ENCODE peak calls at places on chromosomes 7 and 10, in eight cellular contexts. D, M, K, B, T, C, J and Q are unnamed samples.

GRCh38 chr10:44911081-44911540 is at the start of gene TMEM72:
- DNase-seq in B (no peak), J (peak), C (no peak), K (no peak), D (no peak), T (no peak), M (peak), Q (no peak)

GRCh38 chr7:93320856-93321255 is 88.7 kb downstream of the VPS50 start:
- DNase-seq in J (no peak), D (no peak), C (no peak), T (no peak), M (no peak), B (no peak), K (no peak), Q (no peak)

GRCh38 chr7:106795171-106795876 is 69.8 kb upstream of the PIK3CG start:
- DNase-seq in K (no peak), M (no peak), T (no peak), B (no peak), C (no peak), D (no peak), J (no peak), Q (no peak)

GRCh38 chr10:71623986-71624291 is 95.6 kb downstream of the C10orf105 start:
- DNase-seq in M (no peak), D (no peak), B (no peak), T (no peak), J (no peak), K (no peak), C (no peak), Q (no peak)

GRCh38 chr10:45063605-45064231 is 63.0 kb downstream of the ZNF22 start:
- DNase-seq in D (no peak), M (no peak), T (no peak), C (no peak), B (peak), K (no peak), J (no peak), Q (no peak)

GRCh38 chr7:133804127-133804526 is 323.0 kb upstream of the LRGUK start:
- DNase-seq in J (no peak), D (no peak), T (no peak), B (no peak), M (no peak), K (no peak), C (no peak), Q (no peak)

GRCh38 chr7:100655908-100656674 is at the start of gene ACTL6B:
- DNase-seq in J (peak), T (peak), B (peak), C (no peak), M (peak), K (no peak), D (peak), Q (peak)

GRCh38 chr10:125127110-125127509 is 33.3 kb downstream of the CTBP2 start:
- DNase-seq in C (peak), B (peak), J (no peak), K (no peak), D (no peak), T (no peak), M (peak), Q (no peak)

GRCh38 chr7:36617408-36617807 is 106.9 kb downstream of the AOAH start:
- DNase-seq in M (no peak), J (no peak), T (no peak), C (no peak), D (no peak), K (no peak), B (no peak), Q (no peak)

GRCh38 chr7:132564090-132564489 is 12.2 kb downstream of the PLXNA4 start:
- DNase-seq in D (no peak), M (no peak), T (no peak), B (no peak), C (no peak), K (no peak), J (no peak), Q (no peak)

GRCh38 chr10:93313798-93314197 is 168.3 kb downstream of the MYOF start:
- DNase-seq in C (no peak), K (no peak), B (no peak), M (no peak), T (no peak), D (no peak), J (no peak), Q (no peak)

GRCh38 chr10:101310528-101311439 is 43.2 kb upstream of the BTRC start:
- DNase-seq in T (peak), B (peak), M (peak), K (no peak), C (peak), J (no peak), D (no peak), Q (peak)

GRCh38 chr7:51256244-51256781 is 60.3 kb downstream of the COBL start:
- DNase-seq in C (no peak), T (no peak), M (no peak), B (no peak), K (no peak), D (no peak), J (no peak), Q (no peak)

GRCh38 chr10:125868372-125868975 is 12.6 kb downstream of the DHX32 start:
- DNase-seq in B (peak), K (peak), D (peak), M (peak), J (peak), T (no peak), C (no peak), Q (no peak)

GRCh38 chr10:69936091-69936490 is 116.6 kb upstream of the MACROH2A2 start:
- DNase-seq in D (no peak), C (no peak), K (no peak), B (no peak), M (no peak), J (peak), T (no peak), Q (no peak)

GRCh38 chr10:77163670-77164348 is 473.8 kb downstream of the KCNMA1 start:
- DNase-seq in K (peak), T (peak), B (peak), C (no peak), J (peak), M (peak), D (peak), Q (no peak)

GRCh38 chr10:70752571-70752970 is 32.6 kb downstream of the TBATA start:
- DNase-seq in M (no peak), J (no peak), C (peak), D (no peak), B (no peak), K (no peak), T (no peak), Q (no peak)

GRCh38 chr10:100912609-100913469 is at the start of gene SLF2:
- DNase-seq in T (peak), K (peak), C (peak), B (peak), D (peak), J (peak), M (peak), Q (peak)

GRCh38 chr7:80642871-80643270 is 4.4 kb downstream of the CD36 start:
- DNase-seq in J (no peak), C (no peak), K (no peak), M (no peak), D (peak), B (no peak), T (no peak), Q (no peak)

GRCh38 chr7:132771301-132771730 is 195.0 kb upstream of the PLXNA4 start:
- DNase-seq in M (no peak), K (no peak), J (no peak), C (no peak), T (no peak), D (peak), B (peak), Q (no peak)

GRCh38 chr10:44385726-44386438 is 985 bp upstream of the CXCL12 start:
- DNase-seq in K (no peak), J (no peak), B (no peak), M (peak), T (no peak), C (peak), D (no peak), Q (peak)

GRCh38 chr7:30896783-30897617 is 14.7 kb upstream of the AQP1 start:
- DNase-seq in B (no peak), D (no peak), J (peak), M (peak), T (no peak), C (no peak), K (no peak), Q (no peak)

GRCh38 chr7:87216701-87217508 is 2.6 kb downstream of the TMEM243 start:
- DNase-seq in B (no peak), M (no peak), C (no peak), J (no peak), K (no peak), D (no peak), T (no peak), Q (no peak)

GRCh38 chr10:78547397-78547796 is 513.7 kb downstream of the RPS24 start:
- DNase-seq in C (no peak), D (no peak), M (no peak), B (no peak), J (no peak), K (no peak), T (no peak), Q (no peak)

GRCh38 chr7:55420535-55420934 is 55.4 kb downstream of the LANCL2 start:
- DNase-seq in D (peak), T (no peak), B (no peak), K (no peak), J (no peak), M (no peak), C (no peak), Q (no peak)

GRCh38 chr10:100710151-100710871 is 35.1 kb upstream of the PAX2 start:
- DNase-seq in C (peak), J (no peak), D (no peak), T (no peak), M (peak), B (no peak), K (no peak), Q (no peak)

GRCh38 chr10:71033396-71033980 is 145.1 kb upstream of the PCBD1 start:
- DNase-seq in D (no peak), B (no peak), M (no peak), C (peak), T (no peak), J (no peak), K (no peak), Q (no peak)

GRCh38 chr7:141158562-141158961 is 84.7 kb downstream of the TMEM178B start:
- DNase-seq in B (peak), C (no peak), T (no peak), K (peak), M (peak), J (peak), D (peak), Q (no peak)

GRCh38 chr7:105189859-105190492 is 176.0 kb downstream of the KMT2E start:
- DNase-seq in B (peak), T (no peak), K (no peak), J (no peak), C (no peak), M (peak), D (no peak), Q (no peak)

GRCh38 chr10:110138197-110138812 is 69.1 kb upstream of the MXI1 start:
- DNase-seq in M (no peak), J (peak), K (peak), C (no peak), D (peak), B (peak), T (no peak), Q (no peak)

GRCh38 chr7:125670926-125671572 is 741.4 kb upstream of the POT1 start:
- DNase-seq in K (no peak), J (peak), C (no peak), M (no peak), T (no peak), B (peak), D (peak), Q (no peak)

GRCh38 chr10:122331615-122332446 is 42.7 kb upstream of the PLEKHA1 start:
- DNase-seq in D (no peak), B (no peak), T (no peak), C (no peak), J (no peak), M (no peak), K (no peak), Q (no peak)

GRCh38 chr7:75727881-75728592 is 10.7 kb downstream of the HIP1 start:
- DNase-seq in D (peak), J (no peak), K (no peak), M (peak), C (peak), B (peak), T (peak), Q (peak)

GRCh38 chr7:30433082-30433481 is 45.5 kb downstream of the NOD1 start:
- DNase-seq in D (peak), T (peak), M (peak), B (no peak), J (no peak), C (no peak), K (peak), Q (peak)

GRCh38 chr7:128831178-128831993 is 1.2 kb downstream of the FLNC start:
- DNase-seq in B (no peak), K (no peak), C (peak), M (no peak), J (peak), D (peak), T (peak), Q (peak)

GRCh38 chr7:106108988-106109387 is 3.1 kb downstream of the SYPL1 start:
- DNase-seq in C (no peak), D (peak), M (no peak), K (no peak), B (no peak), T (no peak), J (no peak), Q (no peak)

DNA sequence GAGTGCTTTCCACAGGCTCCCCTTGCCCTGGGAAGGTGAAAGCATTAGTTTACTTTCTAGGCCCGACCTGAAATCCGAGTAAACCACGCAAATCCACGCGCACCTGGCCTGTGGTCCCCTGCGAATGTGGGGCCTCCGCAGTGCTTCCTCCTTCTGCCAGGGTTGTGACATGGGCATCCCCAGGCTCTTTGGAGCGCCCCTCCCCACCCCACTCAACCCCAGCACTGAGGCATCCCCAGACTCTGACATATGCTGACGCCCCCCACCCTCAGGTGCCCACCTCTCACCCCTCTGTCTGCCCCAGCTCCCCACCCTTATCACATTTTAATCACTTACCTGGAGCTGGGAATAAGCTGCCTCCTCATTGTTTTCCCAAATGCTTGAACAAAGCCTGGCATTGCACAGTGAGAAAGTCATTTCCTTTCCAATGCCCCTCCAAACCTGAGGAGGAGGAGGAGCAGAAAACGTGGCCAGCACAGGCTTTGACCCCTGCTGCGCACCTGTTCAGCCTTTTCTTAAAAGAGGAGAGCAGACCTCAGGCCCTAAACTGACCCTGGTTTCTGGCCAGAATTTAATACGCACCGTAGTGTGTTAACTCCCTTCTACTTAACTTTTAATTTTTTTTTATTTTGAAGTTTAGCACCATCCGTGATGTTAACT is 129.3 kb downstream of the WDR11 start:
- DNase-seq in K (no peak), C (no peak), B (no peak), J (no peak), M (no peak), D (no peak), T (no peak), Q (no peak)
- H3K4me3 ChIP-seq in K (no peak), C (no peak), B (no peak), J (no peak), M (no peak), D (no peak), T (no peak), Q (no peak)

GRCh38 chr7:2787251-2787968 is 56.7 kb downstream of the GNA12 start:
- DNase-seq in K (no peak), J (no peak), C (no peak), M (no peak), T (no peak), D (peak), B (no peak), Q (no peak)

GRCh38 chr7:2791390-2791789 is 52.7 kb downstream of the GNA12 start:
- DNase-seq in K (no peak), D (no peak), C (no peak), M (peak), T (no peak), J (no peak), B (no peak), Q (no peak)

GRCh38 chr7:2782565-2782964 is 61.5 kb downstream of the GNA12 start:
- DNase-seq in D (no peak), K (no peak), M (no peak), C (no peak), T (no peak), J (no peak), B (no peak), Q (no peak)

GRCh38 chr7:2785071-2785500 is 59.0 kb downstream of the GNA12 start:
- DNase-seq in M (no peak), D (peak), C (no peak), T (no peak), B (peak), K (no peak), J (no peak), Q (peak)

GRCh38 chr7:2786607-2787116 is 57.4 kb downstream of the GNA12 start:
- DNase-seq in T (no peak), M (no peak), C (no peak), K (no peak), B (no peak), D (no peak), J (no peak), Q (no peak)
- TF ChIP-seq CTCF in T (no peak), M (no peak), C (no peak), K (no peak), B (no peak), D (no peak), J (no peak), Q (no peak)

GRCh38 chr7:98163704-98164478 is 47.3 kb upstream of the BHLHA15 start:
- DNase-seq in B (peak), T (no peak), D (peak), C (no peak), M (peak), J (peak), K (no peak), Q (no peak)
- H3K4me3 ChIP-seq in B (no peak), T (no peak), D (peak), C (no peak), M (no peak), J (no peak), K (no peak), Q (no peak)

GRCh38 chr7:130063036-130063435 is 7.3 kb upstream of the KLHDC10 start:
- DNase-seq in D (peak), T (no peak), M (peak), C (peak), K (no peak), J (peak), B (peak), Q (peak)
- TF ChIP-seq CTCF in D (peak), T (no peak), M (peak), C (peak), K (peak), J (peak), B (peak), Q (peak)

DNA sequence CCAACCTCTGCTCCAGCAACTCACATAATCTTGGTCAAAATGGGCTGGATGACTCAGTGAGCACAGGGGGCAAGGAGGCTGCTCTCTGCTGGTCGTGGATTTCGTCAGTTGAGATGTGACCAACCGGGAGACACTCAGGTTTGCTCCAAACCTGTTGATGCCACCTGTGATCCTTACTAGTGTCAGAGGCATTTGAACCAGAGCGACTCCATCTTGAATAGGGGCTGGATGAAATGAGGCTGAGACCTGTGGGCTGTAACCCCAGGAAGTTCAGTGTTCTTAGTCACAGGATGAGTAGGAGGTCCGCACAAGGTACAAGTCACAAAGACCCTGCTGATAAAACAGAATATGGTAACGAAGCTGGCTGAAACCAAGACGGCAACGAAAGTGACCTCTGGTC is 56.4 kb upstream of the FAM20C start:
- DNase-seq in T (no peak), B (no peak), M (no peak), K (no peak), J (no peak), D (no peak), C (no peak), Q (no peak)
- H3K4me3 ChIP-seq in T (no peak), B (no peak), M (no peak), K (no peak), J (no peak), D (no peak), C (no peak), Q (no peak)

DNA sequence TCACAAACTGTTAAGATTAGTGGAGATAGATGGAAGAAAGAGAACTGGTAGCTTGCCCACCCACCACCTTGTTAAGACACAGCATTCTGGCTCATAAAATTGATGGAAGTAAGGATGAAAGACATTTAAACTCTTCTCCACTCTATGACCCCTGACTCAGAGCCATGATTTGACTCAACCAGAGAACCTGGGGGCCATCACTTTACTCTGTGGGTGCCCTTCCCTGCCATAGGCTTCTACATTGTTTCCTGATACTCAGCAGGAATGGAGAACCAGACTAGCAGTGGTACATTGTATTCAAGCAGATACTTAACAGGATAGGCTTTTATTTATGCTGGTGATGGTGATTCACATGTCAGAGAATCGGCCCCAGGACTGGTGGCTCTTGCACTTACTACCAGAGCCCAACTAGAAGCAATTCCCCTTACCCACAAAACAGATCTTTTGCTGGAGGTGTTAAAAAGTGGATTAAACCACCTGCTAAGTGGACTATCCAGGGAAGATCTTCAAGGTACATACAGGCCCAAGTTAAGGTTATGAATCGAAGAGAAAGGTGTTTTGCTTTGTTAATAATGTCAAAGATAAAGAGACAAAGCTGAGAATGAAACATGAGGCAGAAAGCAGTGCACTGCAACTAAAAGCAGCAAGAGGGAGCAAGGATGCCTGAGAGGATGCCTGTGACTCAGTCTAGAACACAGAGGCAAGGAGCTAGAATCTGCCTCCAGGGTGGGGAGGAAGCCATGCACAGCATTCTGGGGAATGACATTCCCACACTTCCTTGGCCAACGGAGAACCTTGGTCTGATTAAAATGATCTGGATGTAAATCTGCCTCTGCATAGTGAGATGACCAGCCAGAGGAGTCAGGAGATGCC is 36.0 kb upstream of the GLI3 start:
- DNase-seq in B (peak), T (no peak), D (peak), M (no peak), C (no peak), K (peak), J (no peak), Q (no peak)
- TF ChIP-seq CTCF in B (peak), T (no peak), D (peak), M (no peak), C (no peak), K (peak), J (peak), Q (peak)

DNA sequence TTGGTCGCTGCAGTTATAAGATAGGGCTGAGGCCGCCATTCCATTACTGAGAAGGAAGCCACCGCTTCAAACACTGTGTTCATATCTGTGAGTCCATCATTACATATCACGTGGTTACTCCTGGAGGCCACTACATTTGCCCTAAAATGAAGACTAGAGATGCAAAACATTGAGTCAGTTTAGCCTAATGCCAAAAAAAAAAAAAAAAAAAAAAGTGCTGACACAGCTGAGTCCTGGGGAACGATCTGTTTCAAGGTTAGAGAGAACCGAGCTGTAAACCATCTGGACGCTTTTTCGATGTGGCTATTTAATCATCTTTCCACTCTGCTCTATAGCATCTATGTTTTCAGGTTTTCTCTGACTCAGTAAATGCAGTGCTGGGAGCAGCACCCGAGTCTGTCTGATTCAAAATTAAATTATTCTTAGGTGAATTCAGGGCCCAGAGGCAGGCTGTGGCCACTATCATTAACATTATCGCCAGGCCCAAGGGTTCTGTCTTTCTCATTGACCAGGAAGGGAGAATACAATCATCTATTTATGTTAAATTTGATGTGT is 449.1 kb downstream of the PAXIP1 start:
- DNase-seq in B (no peak), C (no peak), D (no peak), K (no peak), T (no peak), M (no peak), J (peak), Q (no peak)
- H3K4me3 ChIP-seq in B (no peak), C (no peak), D (no peak), K (no peak), T (no peak), M (no peak), J (no peak), Q (no peak)

GRCh38 chr10:112209534-112210200 is 26.1 kb upstream of the GPAM start:
- DNase-seq in C (no peak), J (no peak), D (peak), T (no peak), B (peak), K (peak), M (no peak), Q (no peak)
- TF ChIP-seq CTCF in C (no peak), J (no peak), D (no peak), T (no peak), B (no peak), K (no peak), M (no peak), Q (no peak)